ENCODE peak calls at places on chromosomes 3 and 15, in nine cellular contexts. W is RWPE1, B is fibroblast of mammary gland, J is heart right ventricle, U is fibroblast of the aortic adventitia, M is astrocyte of the cerebellum, Q is body of pancreas, K is GM13976, D is foreskin fibroblast. G is an unnamed sample.

GRCh38 chr3:128091586-128091985 is 32.0 kb downstream of the RUVBL1 start:
- DNase-seq in W (no peak), B (peak), J (no peak), U (no peak), M (no peak), Q (no peak), K (no peak), D (peak), G (no peak)

GRCh38 chr3:184485256-184485655 is 76.3 kb upstream of the EPHB3 start:
- DNase-seq in W (no peak), B (no peak), J (no peak), U (no peak), M (no peak), Q (no peak), K (no peak), D (no peak), G (no peak)

GRCh38 chr3:143000525-143000924 is 845 bp upstream of the U2SURP start:
- DNase-seq in W (peak), B (peak), J (no peak), U (peak), M (peak), Q (no peak), K (no peak), D (peak), G (peak)

GRCh38 chr3:44995142-44995770 is 19.2 kb downstream of the EXOSC7 start:
- DNase-seq in W (no peak), B (peak), J (peak), U (peak), M (peak), Q (peak), K (no peak), D (peak), G (peak)

GRCh38 chr3:57557088-57557537 is 1.0 kb downstream of the PDE12 start:
- DNase-seq in W (no peak), B (peak), J (no peak), U (peak), M (no peak), Q (peak), K (peak), D (peak), G (peak)

GRCh38 chr15:77497108-77497737 is 76.5 kb downstream of the HMG20A start:
- DNase-seq in W (no peak), B (no peak), J (peak), U (peak), M (no peak), Q (peak), K (no peak), D (no peak), G (peak)

GRCh38 chr3:38640661-38641441 is 8.6 kb downstream of the SCN5A start:
- DNase-seq in W (no peak), B (no peak), J (no peak), U (no peak), M (no peak), Q (no peak), K (no peak), D (no peak), G (no peak)

GRCh38 chr3:134457331-134458125 is 28.3 kb downstream of the ANAPC13 start:
- DNase-seq in W (no peak), B (no peak), J (no peak), U (no peak), M (no peak), Q (no peak), K (no peak), D (no peak), G (no peak)

GRCh38 chr15:26877842-26878241 is 11.0 kb downstream of the GABRA5 start:
- DNase-seq in W (no peak), B (no peak), J (no peak), U (no peak), M (no peak), Q (no peak), K (no peak), D (no peak), G (no peak)

GRCh38 chr3:47746264-47746663 is 35.4 kb downstream of the SMARCC1 start:
- DNase-seq in W (no peak), B (no peak), J (no peak), U (no peak), M (no peak), Q (no peak), K (no peak), D (no peak), G (no peak)

GRCh38 chr3:178202199-178202598 is 334.0 kb upstream of the KCNMB2 start:
- DNase-seq in W (no peak), B (no peak), J (no peak), U (no peak), M (no peak), Q (no peak), K (no peak), D (no peak), G (no peak)

GRCh38 chr3:120177151-120177550 is 82.9 kb upstream of the GSK3B start:
- DNase-seq in W (peak), B (peak), J (peak), U (peak), M (peak), Q (peak), K (no peak), D (peak), G (no peak)

GRCh38 chr3:171898192-171898591 is 55.0 kb downstream of the TMEM212 start:
- DNase-seq in W (no peak), B (no peak), J (no peak), U (no peak), M (no peak), Q (no peak), K (no peak), D (no peak), G (no peak)

GRCh38 chr3:176994393-176994792 is 202.9 kb downstream of the TBL1XR1 start:
- DNase-seq in W (no peak), B (no peak), J (no peak), U (no peak), M (no peak), Q (no peak), K (no peak), D (no peak), G (no peak)

GRCh38 chr15:45225506-45226273 is 26.3 kb upstream of the SLC28A2 start:
- DNase-seq in W (no peak), B (no peak), J (no peak), U (no peak), M (no peak), Q (no peak), K (no peak), D (no peak), G (no peak)

GRCh38 chr3:111998661-111999641 is at the start of gene TAGLN3:
- DNase-seq in W (no peak), B (no peak), J (no peak), U (no peak), M (no peak), Q (peak), K (peak), D (no peak), G (no peak)

GRCh38 chr3:100316656-100317069 is 17.9 kb upstream of the NIT2 start:
- DNase-seq in W (peak), B (peak), J (peak), U (peak), M (peak), Q (peak), K (peak), D (peak), G (peak)

GRCh38 chr3:12015627-12016026 is 11.4 kb downstream of the SYN2 start:
- DNase-seq in W (no peak), B (no peak), J (no peak), U (no peak), M (no peak), Q (no peak), K (no peak), D (no peak), G (no peak)

GRCh38 chr15:96462768-96463167 is 132.3 kb downstream of the NR2F2 start:
- DNase-seq in W (no peak), B (peak), J (no peak), U (peak), M (no peak), Q (no peak), K (no peak), D (no peak), G (no peak)

GRCh38 chr3:174101244-174101643 is 703.7 kb downstream of the NLGN1 start:
- DNase-seq in W (no peak), B (no peak), J (no peak), U (no peak), M (no peak), Q (no peak), K (no peak), D (no peak), G (no peak)

GRCh38 chr3:87145553-87145952 is 81.6 kb upstream of the CHMP2B start:
- DNase-seq in W (no peak), B (peak), J (no peak), U (peak), M (no peak), Q (no peak), K (peak), D (no peak), G (no peak)
- TF ChIP-seq CTCF in W (no peak), B (peak), J (no peak), U (peak), M (no peak), Q (no peak), K (no peak), D (peak), G (no peak)

GRCh38 chr3:194101592-194102432 is 34.1 kb upstream of the HES1 start:
- DNase-seq in W (no peak), B (no peak), J (no peak), U (no peak), M (no peak), Q (peak), K (no peak), D (no peak), G (no peak)
- TF ChIP-seq CTCF in W (no peak), B (no peak), J (no peak), U (no peak), M (no peak), Q (no peak), K (no peak), D (no peak), G (no peak)

GRCh38 chr15:84856731-84857417 is 27.6 kb upstream of the SLC28A1 start:
- DNase-seq in W (no peak), B (no peak), J (no peak), U (no peak), M (no peak), Q (no peak), K (no peak), D (no peak), G (no peak)

GRCh38 chr15:84859651-84860050 is 24.8 kb upstream of the SLC28A1 start:
- DNase-seq in W (no peak), B (no peak), J (no peak), U (no peak), M (no peak), Q (no peak), K (no peak), D (no peak), G (no peak)

GRCh38 chr15:84857418-84858004 is 27.0 kb upstream of the SLC28A1 start:
- DNase-seq in W (no peak), B (no peak), J (no peak), U (no peak), M (no peak), Q (no peak), K (no peak), D (no peak), G (no peak)

GRCh38 chr15:84859143-84859542 is 25.3 kb upstream of the SLC28A1 start:
- DNase-seq in W (peak), B (no peak), J (no peak), U (no peak), M (no peak), Q (peak), K (no peak), D (no peak), G (no peak)

DNA sequence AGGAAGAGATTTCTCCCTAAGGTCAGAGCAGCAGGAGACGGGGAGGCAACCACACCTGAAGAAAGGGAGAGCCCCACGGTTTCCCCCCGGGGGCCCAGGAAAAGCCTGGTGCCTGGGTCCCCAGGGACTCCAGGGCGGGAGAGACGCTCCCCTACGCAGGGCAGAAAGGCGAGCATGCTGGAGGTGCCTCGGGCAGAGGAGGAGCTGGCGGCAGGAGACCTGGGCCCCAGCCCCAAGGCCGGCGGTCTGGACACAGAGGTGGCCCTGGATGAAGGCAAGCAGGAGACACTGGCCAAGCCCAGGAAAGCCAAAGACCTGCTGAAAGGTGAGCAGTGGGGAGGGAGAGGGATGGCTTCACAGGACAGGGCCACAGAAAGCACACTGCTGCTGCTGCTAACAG is 26.2 kb upstream of the SLC28A1 start:
- DNase-seq in W (no peak), B (no peak), J (no peak), U (no peak), M (no peak), Q (no peak), K (no peak), D (no peak), G (no peak)
- TF ChIP-seq CTCF in W (no peak), B (no peak), J (no peak), U (no peak), M (no peak), Q (no peak), K (no peak), D (no peak), G (no peak)

DNA sequence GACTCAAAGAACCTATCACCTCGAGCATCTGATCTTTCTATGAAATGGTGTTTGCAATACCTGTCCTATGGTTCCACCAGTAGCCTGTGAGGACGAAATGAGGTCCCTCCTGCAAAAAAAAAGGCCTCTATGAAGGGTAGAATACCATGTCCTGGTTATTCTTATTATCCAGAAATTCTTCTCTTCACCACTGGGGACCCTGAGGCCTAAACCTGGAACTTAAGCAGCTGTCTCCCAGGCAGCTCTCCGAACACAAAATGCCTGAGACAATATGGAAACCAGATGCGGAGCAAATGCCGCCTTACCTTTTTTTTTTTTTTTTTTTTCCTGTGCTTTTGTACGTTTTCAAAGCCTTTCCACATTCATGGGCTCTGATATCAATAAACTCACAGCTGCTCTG is 62.1 kb upstream of the WNT5A start:
- DNase-seq in W (no peak), B (peak), J (no peak), U (peak), M (no peak), Q (no peak), K (no peak), D (peak), G (no peak)
- TF ChIP-seq CTCF in W (no peak), B (peak), J (no peak), U (peak), M (peak), Q (no peak), K (no peak), D (peak), G (no peak)

GRCh38 chr15:71115567-71116351 is 488 bp downstream of the THSD4 start:
- DNase-seq in W (peak), B (peak), J (peak), U (peak), M (no peak), Q (peak), K (no peak), D (no peak), G (peak)
- TF ChIP-seq CTCF in W (peak), B (no peak), J (no peak), U (no peak), M (no peak), Q (no peak), K (no peak), D (no peak), G (no peak)